ENCODE peak calls at places on chromosomes 16 and 17, in seven cellular contexts. W is SK-N-SH, L is HepG2, M is HCT116, D is K562, S is H1, N is GM12878. U is an unnamed sample.

GRCh38 chr16:31356566-31357323 is 1.8 kb downstream of the ITGAX start:
- DNase-seq in W (peak; percentile 17), L (no peak), M (no peak), D (no peak), S (no peak), N (no peak), U (no peak)

GRCh38 chr16:11112723-11113348 is 143.2 kb downstream of the SOCS1 start:
- DNase-seq in W (no peak), L (no peak), M (no peak), D (peak; percentile 75), S (no peak), N (peak; percentile 79), U (no peak)

GRCh38 chr17:1958134-1958881 is 66.8 kb downstream of the RTN4RL1 start:
- DNase-seq in W (no peak), L (no peak), M (no peak), D (no peak), S (no peak), N (no peak), U (no peak)

GRCh38 chr16:81946206-81946605 is 65.1 kb downstream of the SDR42E1 start:
- DNase-seq in W (no peak), L (no peak), M (no peak), D (no peak), S (no peak), N (no peak), U (no peak)

GRCh38 chr16:27441276-27441675 is 39.3 kb downstream of the IL21R start:
- DNase-seq in W (no peak), L (no peak), M (no peak), D (no peak), S (no peak), N (no peak), U (no peak)

GRCh38 chr16:15704545-15704987 is 54.5 kb downstream of the NDE1 start:
- DNase-seq in W (peak; percentile 77), L (peak; percentile 75), M (peak; percentile 39), D (peak; percentile 89), S (peak; percentile 33), N (no peak), U (peak; percentile 58)

GRCh38 chr17:76193616-76194015 is 46.7 kb downstream of the RNF157 start:
- DNase-seq in W (peak; percentile 81), L (no peak), M (no peak), D (peak; percentile 53), S (no peak), N (no peak), U (no peak)

GRCh38 chr16:70160388-70160787 is 13.2 kb upstream of the CLEC18C start:
- DNase-seq in W (peak; percentile 5), L (no peak), M (no peak), D (peak; percentile 9), S (no peak), N (no peak), U (no peak)

GRCh38 chr16:50276801-50277560 is 10.6 kb downstream of the ADCY7 start:
- DNase-seq in W (no peak), L (peak; percentile 72), M (no peak), D (no peak), S (no peak), N (no peak), U (peak; percentile 41)

GRCh38 chr17:60169921-60170817 is 20.4 kb downstream of the CA4 start:
- DNase-seq in W (no peak), L (peak; percentile 35), M (no peak), D (peak; percentile 7), S (no peak), N (no peak), U (no peak)

GRCh38 chr16:17331071-17331521 is 139.7 kb downstream of the XYLT1 start:
- DNase-seq in W (no peak), L (no peak), M (no peak), D (no peak), S (no peak), N (no peak), U (no peak)

GRCh38 chr16:52578007-52578828 is 31.3 kb upstream of the TOX3 start:
- DNase-seq in W (no peak), L (peak; percentile 82), M (no peak), D (no peak), S (no peak), N (no peak), U (no peak)

GRCh38 chr16:88504489-88505404 is 51.7 kb downstream of the ZFPM1 start:
- DNase-seq in W (no peak), L (peak; percentile 96), M (no peak), D (no peak), S (no peak), N (no peak), U (no peak)

GRCh38 chr16:69150146-69150865 is 17.9 kb downstream of the UTP4 start:
- DNase-seq in W (peak; percentile 67), L (peak; percentile 68), M (peak; percentile 55), D (peak; percentile 42), S (no peak), N (no peak), U (no peak)

GRCh38 chr16:12092347-12092882 is 115.9 kb downstream of the SNX29 start:
- DNase-seq in W (no peak), L (peak; percentile 38), M (peak; percentile 7), D (no peak), S (no peak), N (no peak), U (no peak)

GRCh38 chr17:80296221-80296620 is 35.6 kb downstream of the RNF213 start:
- DNase-seq in W (no peak), L (no peak), M (no peak), D (no peak), S (no peak), N (no peak), U (no peak)

GRCh38 chr17:76657505-76658386 is 14.2 kb upstream of the ST6GALNAC1 start:
- DNase-seq in W (no peak), L (no peak), M (no peak), D (no peak), S (no peak), N (no peak), U (no peak)

GRCh38 chr17:40344321-40345160 is 20.0 kb downstream of the GJD3 start:
- DNase-seq in W (no peak), L (no peak), M (no peak), D (no peak), S (no peak), N (no peak), U (no peak)

GRCh38 chr17:81429813-81430510 is 34.7 kb downstream of the BAHCC1 start:
- DNase-seq in W (peak; percentile 92), L (no peak), M (no peak), D (peak; percentile 39), S (no peak), N (no peak), U (no peak)

GRCh38 chr17:74768069-74768762 is 7.9 kb downstream of the NAT9 start:
- DNase-seq in W (peak; percentile 52), L (no peak), M (no peak), D (no peak), S (no peak), N (no peak), U (no peak)

GRCh38 chr17:58032691-58033415 is 25.8 kb upstream of the SRSF1 start:
- DNase-seq in W (no peak), L (no peak), M (no peak), D (no peak), S (peak; percentile 27), N (no peak), U (no peak)

GRCh38 chr17:48003686-48004120 is 32.8 kb downstream of the CDK5RAP3 start:
- DNase-seq in W (no peak), L (no peak), M (no peak), D (no peak), S (no peak), N (no peak), U (no peak)

GRCh38 chr17:30376621-30377452 is 1.9 kb upstream of the CPD start:
- DNase-seq in W (no peak), L (peak; percentile 88), M (no peak), D (no peak), S (no peak), N (peak; percentile 40), U (no peak)

GRCh38 chr17:44708401-44709263 is at the start of gene DBF4B:
- DNase-seq in W (peak; percentile 85), L (peak; percentile 81), M (peak; percentile 88), D (peak; percentile 89), S (peak; percentile 58), N (peak; percentile 78), U (peak; percentile 47)

GRCh38 chr16:11692651-11693050 is 24.4 kb downstream of the SNN start:
- DNase-seq in W (no peak), L (no peak), M (no peak), D (no peak), S (no peak), N (no peak), U (no peak)

GRCh38 chr17:44787271-44787940 is 28.6 kb downstream of the ADAM11 start:
- DNase-seq in W (no peak), L (no peak), M (no peak), D (no peak), S (no peak), N (no peak), U (no peak)

GRCh38 chr16:57260294-57260929 is 15.4 kb downstream of the ARL2BP start:
- DNase-seq in W (no peak), L (no peak), M (no peak), D (peak; percentile 44), S (peak; percentile 49), N (peak; percentile 42), U (no peak)
- TF ChIP-seq SIN3A in W (no peak), L (no peak), M (no peak), D (no peak), S (no peak), N (no peak), U (no peak)

GRCh38 chr17:37553357-37553966 is 55.8 kb downstream of the SYNRG start:
- DNase-seq in W (no peak), L (no peak), M (no peak), D (no peak), S (no peak), N (no peak), U (no peak)
- TF ChIP-seq SIN3A in W (no peak), L (no peak), M (no peak), D (no peak), S (no peak), N (no peak), U (no peak)

GRCh38 chr16:8712589-8713361 is 38.4 kb downstream of the ABAT start:
- DNase-seq in W (peak; percentile 86), L (no peak), M (no peak), D (no peak), S (no peak), N (no peak), U (no peak)
- TF ChIP-seq SIN3A in W (no peak), L (no peak), M (no peak), D (no peak), S (peak; percentile 11), N (no peak), U (no peak)

GRCh38 chr17:63680700-63681099 is 19.2 kb downstream of the LIMD2 start:
- DNase-seq in W (no peak), L (no peak), M (no peak), D (no peak), S (no peak), N (no peak), U (no peak)

GRCh38 chr17:63682441-63682840 is 17.5 kb downstream of the LIMD2 start:
- DNase-seq in W (no peak), L (no peak), M (no peak), D (no peak), S (no peak), N (no peak), U (no peak)

GRCh38 chr17:63682981-63683380 is 16.9 kb downstream of the LIMD2 start:
- DNase-seq in W (no peak), L (no peak), M (no peak), D (no peak), S (no peak), N (no peak), U (no peak)

GRCh38 chr17:63679214-63679613 is 20.7 kb downstream of the LIMD2 start:
- DNase-seq in W (no peak), L (no peak), M (no peak), D (no peak), S (no peak), N (no peak), U (no peak)

GRCh38 chr17:63681530-63681929 is 18.4 kb downstream of the LIMD2 start:
- DNase-seq in W (no peak), L (no peak), M (no peak), D (no peak), S (no peak), N (no peak), U (no peak)
- TF ChIP-seq SIN3A in W (no peak), L (no peak), M (no peak), D (no peak), S (no peak), N (no peak), U (no peak)

U was measured in Panc1.